ENCODE peak calls at places on chromosomes 6 and 20, in nine cellular contexts. One of them, this sample, is unnamed.

GRCh38 chr6:29494131-29494530 is 6.4 kb upstream of the MAS1L start:
- DNase-seq in uterus: no peak
- DNase-seq in hepatocyte: no peak
- DNase-seq in heart left ventricle: no peak
- DNase-seq in CD8-positive, alpha-beta T cell: no peak
- DNase-seq in tibial nerve: no peak
- DNase-seq in suprapubic skin: no peak
- DNase-seq in left ventricle myocardium inferior: no peak
- DNase-seq in psoas muscle: no peak
- DNase-seq in this sample: no peak

GRCh38 chr20:58586565-58587093 is 64.5 kb upstream of the STX16 start:
- DNase-seq in uterus: no peak
- DNase-seq in hepatocyte: no peak
- DNase-seq in heart left ventricle: no peak
- DNase-seq in CD8-positive, alpha-beta T cell: no peak
- DNase-seq in tibial nerve: no peak
- DNase-seq in suprapubic skin: peak; percentile 14
- DNase-seq in left ventricle myocardium inferior: no peak
- DNase-seq in psoas muscle: no peak
- DNase-seq in this sample: no peak

GRCh38 chr20:59322813-59323469 is 22.5 kb downstream of the EDN3 start:
- DNase-seq in uterus: no peak
- DNase-seq in hepatocyte: no peak
- DNase-seq in heart left ventricle: no peak
- DNase-seq in CD8-positive, alpha-beta T cell: no peak
- DNase-seq in tibial nerve: no peak
- DNase-seq in suprapubic skin: no peak
- DNase-seq in left ventricle myocardium inferior: no peak
- DNase-seq in psoas muscle: no peak
- DNase-seq in this sample: no peak

GRCh38 chr20:61117725-61118124 is 134.3 kb upstream of the CDH4 start:
- DNase-seq in uterus: no peak
- DNase-seq in hepatocyte: peak; percentile 72
- DNase-seq in heart left ventricle: no peak
- DNase-seq in CD8-positive, alpha-beta T cell: no peak
- DNase-seq in tibial nerve: no peak
- DNase-seq in suprapubic skin: no peak
- DNase-seq in left ventricle myocardium inferior: no peak
- DNase-seq in psoas muscle: no peak
- DNase-seq in this sample: no peak

GRCh38 chr6:138943089-138943625 is 44.9 kb downstream of the REPS1 start:
- DNase-seq in uterus: no peak
- DNase-seq in hepatocyte: no peak
- DNase-seq in heart left ventricle: no peak
- DNase-seq in CD8-positive, alpha-beta T cell: no peak
- DNase-seq in tibial nerve: no peak
- DNase-seq in suprapubic skin: no peak
- DNase-seq in left ventricle myocardium inferior: no peak
- DNase-seq in psoas muscle: no peak
- DNase-seq in this sample: no peak

GRCh38 chr6:162964703-162965140 is 236.9 kb downstream of the PACRG start:
- DNase-seq in uterus: no peak
- DNase-seq in hepatocyte: peak; percentile 62
- DNase-seq in heart left ventricle: peak; percentile 60
- DNase-seq in CD8-positive, alpha-beta T cell: no peak
- DNase-seq in tibial nerve: peak; percentile 21
- DNase-seq in suprapubic skin: peak; percentile 79
- DNase-seq in left ventricle myocardium inferior: peak; percentile 61
- DNase-seq in psoas muscle: peak; percentile 50
- DNase-seq in this sample: peak; percentile 39

GRCh38 chr20:17542993-17543412 is 11.8 kb upstream of the BFSP1 start:
- DNase-seq in uterus: peak; percentile 35
- DNase-seq in hepatocyte: no peak
- DNase-seq in heart left ventricle: no peak
- DNase-seq in CD8-positive, alpha-beta T cell: no peak
- DNase-seq in tibial nerve: no peak
- DNase-seq in suprapubic skin: no peak
- DNase-seq in left ventricle myocardium inferior: no peak
- DNase-seq in psoas muscle: no peak
- DNase-seq in this sample: no peak

GRCh38 chr6:118869350-118869749 is 24.6 kb upstream of the ASF1A start:
- DNase-seq in uterus: no peak
- DNase-seq in hepatocyte: no peak
- DNase-seq in heart left ventricle: no peak
- DNase-seq in CD8-positive, alpha-beta T cell: no peak
- DNase-seq in tibial nerve: no peak
- DNase-seq in suprapubic skin: no peak
- DNase-seq in left ventricle myocardium inferior: no peak
- DNase-seq in psoas muscle: no peak
- DNase-seq in this sample: no peak

GRCh38 chr6:119446623-119447008 is 97.1 kb upstream of the MAN1A1 start:
- DNase-seq in uterus: peak; percentile 42
- DNase-seq in hepatocyte: peak; percentile 16
- DNase-seq in heart left ventricle: no peak
- DNase-seq in CD8-positive, alpha-beta T cell: no peak
- DNase-seq in tibial nerve: peak; percentile 76
- DNase-seq in suprapubic skin: peak; percentile 76
- DNase-seq in left ventricle myocardium inferior: no peak
- DNase-seq in psoas muscle: no peak
- DNase-seq in this sample: peak; percentile 77

GRCh38 chr6:18496462-18496861 is 109.3 kb downstream of the RNF144B start:
- DNase-seq in uterus: no peak
- DNase-seq in hepatocyte: no peak
- DNase-seq in heart left ventricle: no peak
- DNase-seq in CD8-positive, alpha-beta T cell: no peak
- DNase-seq in tibial nerve: no peak
- DNase-seq in suprapubic skin: no peak
- DNase-seq in left ventricle myocardium inferior: no peak
- DNase-seq in psoas muscle: no peak
- DNase-seq in this sample: no peak

GRCh38 chr6:157832250-157832967 is 9.4 kb downstream of the SNX9 start:
- DNase-seq in uterus: no peak
- DNase-seq in hepatocyte: no peak
- DNase-seq in heart left ventricle: no peak
- DNase-seq in CD8-positive, alpha-beta T cell: no peak
- DNase-seq in tibial nerve: no peak
- DNase-seq in suprapubic skin: no peak
- DNase-seq in left ventricle myocardium inferior: no peak
- DNase-seq in psoas muscle: no peak
- DNase-seq in this sample: no peak
- H3K4me1 ChIP-seq in uterus: no peaks in the 10 kb centered on the region
- H3K4me1 ChIP-seq in hepatocyte: peaks cover 11% of the 10 kb centered on the region
- H3K4me1 ChIP-seq in heart left ventricle: peaks cover 52% of the 10 kb centered on the region
- H3K4me1 ChIP-seq in CD8-positive, alpha-beta T cell: peaks cover 38% of the 10 kb centered on the region
- H3K4me1 ChIP-seq in tibial nerve: peaks cover 61% of the 10 kb centered on the region
- H3K4me1 ChIP-seq in suprapubic skin: peaks cover 49% of the 10 kb centered on the region
- H3K4me1 ChIP-seq in left ventricle myocardium inferior: peaks cover 69% of the 10 kb centered on the region
- H3K4me1 ChIP-seq in psoas muscle: peaks cover 52% of the 10 kb centered on the region
- H3K4me1 ChIP-seq in this sample: no peaks in the 10 kb centered on the region

GRCh38 chr6:7309050-7309449 is 3.9 kb downstream of the SSR1 start:
- DNase-seq in uterus: no peak
- DNase-seq in hepatocyte: no peak
- DNase-seq in heart left ventricle: no peak
- DNase-seq in CD8-positive, alpha-beta T cell: no peak
- DNase-seq in tibial nerve: no peak
- DNase-seq in suprapubic skin: no peak
- DNase-seq in left ventricle myocardium inferior: no peak
- DNase-seq in psoas muscle: no peak
- DNase-seq in this sample: no peak

GRCh38 chr6:7312616-7313504 is at the start of gene SSR1:
- DNase-seq in uterus: peak; percentile 96
- DNase-seq in hepatocyte: peak; percentile 100
- DNase-seq in heart left ventricle: peak; percentile 99
- DNase-seq in CD8-positive, alpha-beta T cell: peak; percentile 93
- DNase-seq in tibial nerve: peak; percentile 93
- DNase-seq in suprapubic skin: peak; percentile 98
- DNase-seq in left ventricle myocardium inferior: peak; percentile 98
- DNase-seq in psoas muscle: peak; percentile 98
- DNase-seq in this sample: peak; percentile 97

GRCh38 chr6:7313505-7314165 is 636 bp upstream of the SSR1 start:
- DNase-seq in uterus: peak; percentile 19
- DNase-seq in hepatocyte: no peak
- DNase-seq in heart left ventricle: no peak
- DNase-seq in CD8-positive, alpha-beta T cell: no peak
- DNase-seq in tibial nerve: no peak
- DNase-seq in suprapubic skin: no peak
- DNase-seq in left ventricle myocardium inferior: no peak
- DNase-seq in psoas muscle: no peak
- DNase-seq in this sample: peak; percentile 25

GRCh38 chr6:7311920-7312615 is 931 bp downstream of the SSR1 start:
- DNase-seq in uterus: no peak
- DNase-seq in hepatocyte: no peak
- DNase-seq in heart left ventricle: no peak
- DNase-seq in CD8-positive, alpha-beta T cell: no peak
- DNase-seq in tibial nerve: no peak
- DNase-seq in suprapubic skin: no peak
- DNase-seq in left ventricle myocardium inferior: no peak
- DNase-seq in psoas muscle: no peak
- DNase-seq in this sample: no peak

DNA sequence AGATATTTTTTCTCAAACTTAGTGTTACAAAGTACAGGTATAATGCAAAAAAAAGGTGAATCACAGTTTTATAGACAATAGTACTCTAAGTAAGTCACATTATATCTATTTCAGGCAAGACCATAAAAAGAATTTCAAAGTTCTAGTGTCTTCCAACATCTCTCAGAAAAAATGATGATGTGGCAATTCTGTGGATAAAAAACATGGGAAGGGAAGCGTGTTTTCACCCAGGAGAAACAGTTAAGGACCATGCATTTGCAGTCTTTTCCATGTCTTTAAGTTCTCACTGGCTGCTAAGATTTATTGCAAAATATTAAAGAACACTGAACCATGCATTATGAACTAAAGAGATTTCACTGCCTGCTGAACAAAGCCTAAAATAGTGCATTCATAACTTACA is 1.8 kb downstream of the SSR1 start:
- DNase-seq in uterus: no peak
- DNase-seq in hepatocyte: no peak
- DNase-seq in heart left ventricle: no peak
- DNase-seq in CD8-positive, alpha-beta T cell: no peak
- DNase-seq in tibial nerve: no peak
- DNase-seq in suprapubic skin: no peak
- DNase-seq in left ventricle myocardium inferior: no peak
- DNase-seq in psoas muscle: no peak
- DNase-seq in this sample: no peak
- H3K4me3 ChIP-seq in uterus: no peak overlapping the region
- H3K4me3 ChIP-seq in hepatocyte: peak overlapping the region; percentile 64
- H3K4me3 ChIP-seq in heart left ventricle: no peak overlapping the region
- H3K4me3 ChIP-seq in CD8-positive, alpha-beta T cell: no peak overlapping the region
- H3K4me3 ChIP-seq in tibial nerve: no peak overlapping the region
- H3K4me3 ChIP-seq in suprapubic skin: no peak overlapping the region
- H3K4me3 ChIP-seq in left ventricle myocardium inferior: no peak overlapping the region
- H3K4me3 ChIP-seq in psoas muscle: peak overlapping the region; percentile 94
- H3K4me3 ChIP-seq in this sample: no peak overlapping the region

DNA sequence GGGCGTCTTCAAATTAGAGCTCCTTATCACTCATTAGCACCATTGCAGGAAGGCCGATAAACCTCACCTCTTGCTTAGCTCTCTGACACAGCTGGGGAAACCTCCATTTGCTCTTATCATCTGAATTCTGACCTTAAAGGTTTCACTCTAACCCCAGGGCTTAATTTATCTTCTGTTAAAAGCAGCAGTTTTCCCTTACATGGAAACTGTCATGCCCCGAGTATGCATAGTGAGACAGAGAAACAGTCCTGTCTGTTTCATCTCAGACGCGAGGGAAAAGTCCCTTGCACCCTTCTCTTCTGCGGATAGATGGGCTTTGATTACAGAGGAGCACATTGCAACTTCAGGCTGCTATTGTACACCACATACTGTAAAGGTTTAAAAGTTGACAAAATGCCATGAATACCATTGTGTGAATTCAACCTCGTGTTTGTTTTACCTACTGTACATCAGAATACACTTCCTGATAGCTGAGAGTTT is 191.5 kb upstream of the BMP2 start:
- DNase-seq in uterus: no peak
- DNase-seq in hepatocyte: peak; percentile 12
- DNase-seq in heart left ventricle: no peak
- DNase-seq in CD8-positive, alpha-beta T cell: no peak
- DNase-seq in tibial nerve: no peak
- DNase-seq in suprapubic skin: no peak
- DNase-seq in left ventricle myocardium inferior: no peak
- DNase-seq in psoas muscle: no peak
- DNase-seq in this sample: no peak
- H3K27ac ChIP-seq in uterus: no peak overlapping the region
- H3K27ac ChIP-seq in hepatocyte: peak overlapping the region; percentile 57
- H3K27ac ChIP-seq in heart left ventricle: no peak overlapping the region
- H3K27ac ChIP-seq in CD8-positive, alpha-beta T cell: no peak overlapping the region
- H3K27ac ChIP-seq in tibial nerve: no peak overlapping the region
- H3K27ac ChIP-seq in suprapubic skin: no peak overlapping the region
- H3K27ac ChIP-seq in left ventricle myocardium inferior: no peak overlapping the region
- H3K27ac ChIP-seq in psoas muscle: no peak overlapping the region
- H3K27ac ChIP-seq in this sample: no peak overlapping the region

GRCh38 chr6:41551857-41552256 is 5.7 kb downstream of the FOXP4 start:
- DNase-seq in uterus: no peak
- DNase-seq in hepatocyte: no peak
- DNase-seq in heart left ventricle: no peak
- DNase-seq in CD8-positive, alpha-beta T cell: no peak
- DNase-seq in tibial nerve: no peak
- DNase-seq in suprapubic skin: no peak
- DNase-seq in left ventricle myocardium inferior: no peak
- DNase-seq in psoas muscle: no peak
- DNase-seq in this sample: no peak

GRCh38 chr6:41551086-41551702 is 5.0 kb downstream of the FOXP4 start:
- DNase-seq in uterus: no peak
- DNase-seq in hepatocyte: no peak
- DNase-seq in heart left ventricle: no peak
- DNase-seq in CD8-positive, alpha-beta T cell: no peak
- DNase-seq in tibial nerve: no peak
- DNase-seq in suprapubic skin: no peak
- DNase-seq in left ventricle myocardium inferior: no peak
- DNase-seq in psoas muscle: no peak
- DNase-seq in this sample: no peak

GRCh38 chr6:41555326-41556300 is 9.4 kb downstream of the FOXP4 start:
- DNase-seq in uterus: no peak
- DNase-seq in hepatocyte: no peak
- DNase-seq in heart left ventricle: no peak
- DNase-seq in CD8-positive, alpha-beta T cell: no peak
- DNase-seq in tibial nerve: no peak
- DNase-seq in suprapubic skin: no peak
- DNase-seq in left ventricle myocardium inferior: no peak
- DNase-seq in psoas muscle: no peak
- DNase-seq in this sample: no peak

GRCh38 chr6:41553405-41553999 is 7.3 kb downstream of the FOXP4 start:
- DNase-seq in uterus: no peak
- DNase-seq in hepatocyte: no peak
- DNase-seq in heart left ventricle: no peak
- DNase-seq in CD8-positive, alpha-beta T cell: no peak
- DNase-seq in tibial nerve: no peak
- DNase-seq in suprapubic skin: no peak
- DNase-seq in left ventricle myocardium inferior: no peak
- DNase-seq in psoas muscle: no peak
- DNase-seq in this sample: no peak

GRCh38 chr6:41552723-41553122 is 6.5 kb downstream of the FOXP4 start:
- DNase-seq in uterus: no peak
- DNase-seq in hepatocyte: no peak
- DNase-seq in heart left ventricle: no peak
- DNase-seq in CD8-positive, alpha-beta T cell: no peak
- DNase-seq in tibial nerve: no peak
- DNase-seq in suprapubic skin: no peak
- DNase-seq in left ventricle myocardium inferior: no peak
- DNase-seq in psoas muscle: no peak
- DNase-seq in this sample: no peak
- H3K4me1 ChIP-seq in uterus: peaks cover 10% of the 10 kb centered on the region
- H3K4me1 ChIP-seq in hepatocyte: peaks cover 33% of the 10 kb centered on the region
- H3K4me1 ChIP-seq in heart left ventricle: peaks cover 38% of the 10 kb centered on the region
- H3K4me1 ChIP-seq in CD8-positive, alpha-beta T cell: peaks cover 16% of the 10 kb centered on the region
- H3K4me1 ChIP-seq in tibial nerve: peaks cover 80% of the 10 kb centered on the region
- H3K4me1 ChIP-seq in suprapubic skin: peaks cover 16% of the 10 kb centered on the region
- H3K4me1 ChIP-seq in left ventricle myocardium inferior: peaks cover 42% of the 10 kb centered on the region
- H3K4me1 ChIP-seq in psoas muscle: peaks cover 32% of the 10 kb centered on the region
- H3K4me1 ChIP-seq in this sample: peaks cover 3% of the 10 kb centered on the region